ENCODE peak calls at places on chromosomes 6 and 20, in nine cellular contexts. One of them, this sample, is unnamed.

GRCh38 chr20:18284805-18285533 is 3.4 kb upstream of the ZNF133 start:
- DNase-seq in activated T-cell treated with anti-CD3 and anti-CD28 coated beads, Interleukin-2, amount 50 U/mL, for 72 hours: no peak
- DNase-seq in kidney: no peak
- DNase-seq in endodermal cell: no peak
- DNase-seq in HFF-Myc: no peak
- DNase-seq in M059J: no peak
- DNase-seq in GDM1: no peak
- DNase-seq in anterior cingulate cortex: no peak
- DNase-seq in stimulated activated naive CD8-positive, alpha-beta T cell treated with anti-CD3 and anti-CD28 coated beads, Interleukin-15, Interleukin-2, amounts not matched to agents 100 U/mL and 50 U/mL, for 24 hours: no peak
- DNase-seq in this sample: no peak

GRCh38 chr20:24098886-24099285 is 110.3 kb upstream of the GGTLC1 start:
- DNase-seq in activated T-cell treated with anti-CD3 and anti-CD28 coated beads, Interleukin-2, amount 50 U/mL, for 72 hours: no peak
- DNase-seq in kidney: no peak
- DNase-seq in endodermal cell: no peak
- DNase-seq in HFF-Myc: no peak
- DNase-seq in M059J: peak; percentile 84
- DNase-seq in GDM1: no peak
- DNase-seq in anterior cingulate cortex: no peak
- DNase-seq in stimulated activated naive CD8-positive, alpha-beta T cell treated with anti-CD3 and anti-CD28 coated beads, Interleukin-15, Interleukin-2, amounts not matched to agents 100 U/mL and 50 U/mL, for 24 hours: no peak
- DNase-seq in this sample: peak; percentile 43

GRCh38 chr6:63213325-63213724 is 2.1 kb downstream of the FKBP1C start:
- DNase-seq in activated T-cell treated with anti-CD3 and anti-CD28 coated beads, Interleukin-2, amount 50 U/mL, for 72 hours: no peak
- DNase-seq in kidney: no peak
- DNase-seq in endodermal cell: no peak
- DNase-seq in HFF-Myc: no peak
- DNase-seq in M059J: no peak
- DNase-seq in GDM1: no peak
- DNase-seq in anterior cingulate cortex: no peak
- DNase-seq in stimulated activated naive CD8-positive, alpha-beta T cell treated with anti-CD3 and anti-CD28 coated beads, Interleukin-15, Interleukin-2, amounts not matched to agents 100 U/mL and 50 U/mL, for 24 hours: no peak
- DNase-seq in this sample: no peak

GRCh38 chr6:4936681-4937041 is 67.2 kb downstream of the RPP40 start:
- DNase-seq in activated T-cell treated with anti-CD3 and anti-CD28 coated beads, Interleukin-2, amount 50 U/mL, for 72 hours: no peak
- DNase-seq in kidney: no peak
- DNase-seq in endodermal cell: no peak
- DNase-seq in HFF-Myc: no peak
- DNase-seq in M059J: peak; percentile 53
- DNase-seq in GDM1: no peak
- DNase-seq in anterior cingulate cortex: no peak
- DNase-seq in stimulated activated naive CD8-positive, alpha-beta T cell treated with anti-CD3 and anti-CD28 coated beads, Interleukin-15, Interleukin-2, amounts not matched to agents 100 U/mL and 50 U/mL, for 24 hours: no peak
- DNase-seq in this sample: peak; percentile 70

GRCh38 chr6:28811873-28812272 is 111.9 kb downstream of the TRIM27 start:
- DNase-seq in activated T-cell treated with anti-CD3 and anti-CD28 coated beads, Interleukin-2, amount 50 U/mL, for 72 hours: no peak
- DNase-seq in kidney: no peak
- DNase-seq in endodermal cell: peak; percentile 73
- DNase-seq in HFF-Myc: no peak
- DNase-seq in M059J: peak; percentile 48
- DNase-seq in GDM1: no peak
- DNase-seq in anterior cingulate cortex: no peak
- DNase-seq in stimulated activated naive CD8-positive, alpha-beta T cell treated with anti-CD3 and anti-CD28 coated beads, Interleukin-15, Interleukin-2, amounts not matched to agents 100 U/mL and 50 U/mL, for 24 hours: no peak
- DNase-seq in this sample: no peak

GRCh38 chr20:41268402-41268801 is 49.1 kb downstream of the ZHX3 start:
- DNase-seq in activated T-cell treated with anti-CD3 and anti-CD28 coated beads, Interleukin-2, amount 50 U/mL, for 72 hours: no peak
- DNase-seq in kidney: no peak
- DNase-seq in endodermal cell: no peak
- DNase-seq in HFF-Myc: no peak
- DNase-seq in M059J: no peak
- DNase-seq in GDM1: no peak
- DNase-seq in anterior cingulate cortex: no peak
- DNase-seq in stimulated activated naive CD8-positive, alpha-beta T cell treated with anti-CD3 and anti-CD28 coated beads, Interleukin-15, Interleukin-2, amounts not matched to agents 100 U/mL and 50 U/mL, for 24 hours: no peak
- DNase-seq in this sample: no peak

GRCh38 chr20:19699132-19699971 is 58.7 kb upstream of the RIN2 start:
- DNase-seq in activated T-cell treated with anti-CD3 and anti-CD28 coated beads, Interleukin-2, amount 50 U/mL, for 72 hours: no peak
- DNase-seq in kidney: no peak
- DNase-seq in endodermal cell: no peak
- DNase-seq in HFF-Myc: peak; percentile 73
- DNase-seq in M059J: peak; percentile 97
- DNase-seq in GDM1: no peak
- DNase-seq in anterior cingulate cortex: no peak
- DNase-seq in stimulated activated naive CD8-positive, alpha-beta T cell treated with anti-CD3 and anti-CD28 coated beads, Interleukin-15, Interleukin-2, amounts not matched to agents 100 U/mL and 50 U/mL, for 24 hours: no peak
- DNase-seq in this sample: peak; percentile 22

GRCh38 chr6:55980627-55981211 is 105.3 kb upstream of the BMP5 start:
- DNase-seq in activated T-cell treated with anti-CD3 and anti-CD28 coated beads, Interleukin-2, amount 50 U/mL, for 72 hours: peak; percentile 8
- DNase-seq in kidney: no peak
- DNase-seq in endodermal cell: peak; percentile 70
- DNase-seq in HFF-Myc: peak; percentile 37
- DNase-seq in M059J: peak; percentile 33
- DNase-seq in GDM1: no peak
- DNase-seq in anterior cingulate cortex: no peak
- DNase-seq in stimulated activated naive CD8-positive, alpha-beta T cell treated with anti-CD3 and anti-CD28 coated beads, Interleukin-15, Interleukin-2, amounts not matched to agents 100 U/mL and 50 U/mL, for 24 hours: peak; percentile 4
- DNase-seq in this sample: peak; percentile 65

GRCh38 chr6:38933426-38933825 is 115.2 kb upstream of the GLP1R start:
- DNase-seq in activated T-cell treated with anti-CD3 and anti-CD28 coated beads, Interleukin-2, amount 50 U/mL, for 72 hours: no peak
- DNase-seq in kidney: no peak
- DNase-seq in endodermal cell: no peak
- DNase-seq in HFF-Myc: no peak
- DNase-seq in M059J: peak; percentile 30
- DNase-seq in GDM1: no peak
- DNase-seq in anterior cingulate cortex: no peak
- DNase-seq in stimulated activated naive CD8-positive, alpha-beta T cell treated with anti-CD3 and anti-CD28 coated beads, Interleukin-15, Interleukin-2, amounts not matched to agents 100 U/mL and 50 U/mL, for 24 hours: no peak
- DNase-seq in this sample: peak; percentile 40

GRCh38 chr6:8481727-8482126 is 46.4 kb upstream of the SLC35B3 start:
- DNase-seq in activated T-cell treated with anti-CD3 and anti-CD28 coated beads, Interleukin-2, amount 50 U/mL, for 72 hours: no peak
- DNase-seq in kidney: no peak
- DNase-seq in endodermal cell: no peak
- DNase-seq in HFF-Myc: peak; percentile 2
- DNase-seq in M059J: peak; percentile 23
- DNase-seq in GDM1: no peak
- DNase-seq in anterior cingulate cortex: no peak
- DNase-seq in stimulated activated naive CD8-positive, alpha-beta T cell treated with anti-CD3 and anti-CD28 coated beads, Interleukin-15, Interleukin-2, amounts not matched to agents 100 U/mL and 50 U/mL, for 24 hours: no peak
- DNase-seq in this sample: no peak

GRCh38 chr20:63135411-63135810 is 80.5 kb downstream of the YTHDF1 start:
- DNase-seq in activated T-cell treated with anti-CD3 and anti-CD28 coated beads, Interleukin-2, amount 50 U/mL, for 72 hours: no peak
- DNase-seq in kidney: peak; percentile 35
- DNase-seq in endodermal cell: peak; percentile 68
- DNase-seq in HFF-Myc: no peak
- DNase-seq in M059J: no peak
- DNase-seq in GDM1: no peak
- DNase-seq in anterior cingulate cortex: no peak
- DNase-seq in stimulated activated naive CD8-positive, alpha-beta T cell treated with anti-CD3 and anti-CD28 coated beads, Interleukin-15, Interleukin-2, amounts not matched to agents 100 U/mL and 50 U/mL, for 24 hours: peak; percentile 16
- DNase-seq in this sample: no peak

GRCh38 chr6:139129284-139129683 is 5.6 kb upstream of the HECA start:
- DNase-seq in activated T-cell treated with anti-CD3 and anti-CD28 coated beads, Interleukin-2, amount 50 U/mL, for 72 hours: no peak
- DNase-seq in kidney: no peak
- DNase-seq in endodermal cell: peak; percentile 50
- DNase-seq in HFF-Myc: no peak
- DNase-seq in M059J: peak; percentile 88
- DNase-seq in GDM1: no peak
- DNase-seq in anterior cingulate cortex: no peak
- DNase-seq in stimulated activated naive CD8-positive, alpha-beta T cell treated with anti-CD3 and anti-CD28 coated beads, Interleukin-15, Interleukin-2, amounts not matched to agents 100 U/mL and 50 U/mL, for 24 hours: no peak
- DNase-seq in this sample: no peak

GRCh38 chr6:170176621-170177382 is 114.1 kb downstream of the DLL1 start:
- DNase-seq in activated T-cell treated with anti-CD3 and anti-CD28 coated beads, Interleukin-2, amount 50 U/mL, for 72 hours: no peak
- DNase-seq in kidney: peak; percentile 79
- DNase-seq in endodermal cell: no peak
- DNase-seq in HFF-Myc: no peak
- DNase-seq in M059J: no peak
- DNase-seq in GDM1: no peak
- DNase-seq in anterior cingulate cortex: no peak
- DNase-seq in stimulated activated naive CD8-positive, alpha-beta T cell treated with anti-CD3 and anti-CD28 coated beads, Interleukin-15, Interleukin-2, amounts not matched to agents 100 U/mL and 50 U/mL, for 24 hours: no peak
- DNase-seq in this sample: no peak

GRCh38 chr20:50121858-50122271 is 8.9 kb upstream of the UBE2V1 start:
- DNase-seq in activated T-cell treated with anti-CD3 and anti-CD28 coated beads, Interleukin-2, amount 50 U/mL, for 72 hours: no peak
- DNase-seq in kidney: peak; percentile 18
- DNase-seq in endodermal cell: peak; percentile 79
- DNase-seq in HFF-Myc: peak; percentile 98
- DNase-seq in M059J: peak; percentile 76
- DNase-seq in GDM1: no peak
- DNase-seq in anterior cingulate cortex: no peak
- DNase-seq in stimulated activated naive CD8-positive, alpha-beta T cell treated with anti-CD3 and anti-CD28 coated beads, Interleukin-15, Interleukin-2, amounts not matched to agents 100 U/mL and 50 U/mL, for 24 hours: no peak
- DNase-seq in this sample: no peak

GRCh38 chr20:51420111-51420510 is 122.4 kb downstream of the NFATC2 start:
- DNase-seq in activated T-cell treated with anti-CD3 and anti-CD28 coated beads, Interleukin-2, amount 50 U/mL, for 72 hours: no peak
- DNase-seq in kidney: no peak
- DNase-seq in endodermal cell: no peak
- DNase-seq in HFF-Myc: no peak
- DNase-seq in M059J: peak; percentile 68
- DNase-seq in GDM1: no peak
- DNase-seq in anterior cingulate cortex: no peak
- DNase-seq in stimulated activated naive CD8-positive, alpha-beta T cell treated with anti-CD3 and anti-CD28 coated beads, Interleukin-15, Interleukin-2, amounts not matched to agents 100 U/mL and 50 U/mL, for 24 hours: no peak
- DNase-seq in this sample: no peak

GRCh38 chr6:116074732-116075387 is 14.2 kb upstream of the FRK start:
- DNase-seq in activated T-cell treated with anti-CD3 and anti-CD28 coated beads, Interleukin-2, amount 50 U/mL, for 72 hours: no peak
- DNase-seq in kidney: no peak
- DNase-seq in endodermal cell: no peak
- DNase-seq in HFF-Myc: no peak
- DNase-seq in M059J: peak; percentile 14
- DNase-seq in GDM1: no peak
- DNase-seq in anterior cingulate cortex: no peak
- DNase-seq in stimulated activated naive CD8-positive, alpha-beta T cell treated with anti-CD3 and anti-CD28 coated beads, Interleukin-15, Interleukin-2, amounts not matched to agents 100 U/mL and 50 U/mL, for 24 hours: no peak
- DNase-seq in this sample: no peak

This sample was measured in hepatocyte.